ENCODE peak calls at places on chromosomes 6 and 20, in ten cellular contexts. One of them, this sample, is unnamed.

GRCh38 chr20:8808180-8808535 is 260.7 kb upstream of the PLCB4 start:
- DNase-seq in gastrocnemius medialis: no peak
- DNase-seq in transverse colon: no peak
- DNase-seq in HepG2: no peak
- DNase-seq in endothelial cell of umbilical vein: no peak
- DNase-seq in stomach: peak; percentile 54
- DNase-seq in adrenal gland: peak; percentile 64
- DNase-seq in heart left ventricle: no peak
- DNase-seq in sigmoid colon: no peak
- DNase-seq in breast epithelium: no peak
- DNase-seq in this sample: no peak

GRCh38 chr6:150680510-150680909 is 80.8 kb downstream of the PLEKHG1 start:
- DNase-seq in gastrocnemius medialis: no peak
- DNase-seq in transverse colon: no peak
- DNase-seq in HepG2: no peak
- DNase-seq in endothelial cell of umbilical vein: no peak
- DNase-seq in stomach: no peak
- DNase-seq in adrenal gland: no peak
- DNase-seq in heart left ventricle: no peak
- DNase-seq in sigmoid colon: no peak
- DNase-seq in breast epithelium: no peak
- DNase-seq in this sample: no peak

GRCh38 chr6:8180327-8181161 is 78.2 kb upstream of the EEF1E1 start:
- DNase-seq in gastrocnemius medialis: no peak
- DNase-seq in transverse colon: no peak
- DNase-seq in HepG2: no peak
- DNase-seq in endothelial cell of umbilical vein: no peak
- DNase-seq in stomach: no peak
- DNase-seq in adrenal gland: no peak
- DNase-seq in heart left ventricle: no peak
- DNase-seq in sigmoid colon: no peak
- DNase-seq in breast epithelium: no peak
- DNase-seq in this sample: no peak

GRCh38 chr6:18269253-18269652 is 4.9 kb upstream of the DEK start:
- DNase-seq in gastrocnemius medialis: no peak
- DNase-seq in transverse colon: no peak
- DNase-seq in HepG2: peak; percentile 79
- DNase-seq in endothelial cell of umbilical vein: no peak
- DNase-seq in stomach: no peak
- DNase-seq in adrenal gland: no peak
- DNase-seq in heart left ventricle: no peak
- DNase-seq in sigmoid colon: no peak
- DNase-seq in breast epithelium: no peak
- DNase-seq in this sample: no peak

GRCh38 chr6:131787079-131787478 is 20.7 kb upstream of the ENPP1 start:
- DNase-seq in gastrocnemius medialis: no peak
- DNase-seq in transverse colon: no peak
- DNase-seq in HepG2: peak; percentile 59
- DNase-seq in endothelial cell of umbilical vein: no peak
- DNase-seq in stomach: no peak
- DNase-seq in adrenal gland: no peak
- DNase-seq in heart left ventricle: no peak
- DNase-seq in sigmoid colon: no peak
- DNase-seq in breast epithelium: no peak
- DNase-seq in this sample: no peak

GRCh38 chr6:12957321-12958051 is 240.9 kb downstream of the PHACTR1 start:
- DNase-seq in gastrocnemius medialis: no peak
- DNase-seq in transverse colon: peak; percentile 26
- DNase-seq in HepG2: no peak
- DNase-seq in endothelial cell of umbilical vein: peak; percentile 76
- DNase-seq in stomach: peak; percentile 76
- DNase-seq in adrenal gland: peak; percentile 62
- DNase-seq in heart left ventricle: peak; percentile 78
- DNase-seq in sigmoid colon: peak; percentile 73
- DNase-seq in breast epithelium: no peak
- DNase-seq in this sample: peak; percentile 79

GRCh38 chr6:137676888-137677287 is 182.7 kb upstream of the OLIG3 start:
- DNase-seq in gastrocnemius medialis: no peak
- DNase-seq in transverse colon: no peak
- DNase-seq in HepG2: no peak
- DNase-seq in endothelial cell of umbilical vein: no peak
- DNase-seq in stomach: no peak
- DNase-seq in adrenal gland: no peak
- DNase-seq in heart left ventricle: no peak
- DNase-seq in sigmoid colon: no peak
- DNase-seq in breast epithelium: no peak
- DNase-seq in this sample: no peak

GRCh38 chr6:92354270-92354831 is 1065.0 kb downstream of the EPHA7 start:
- DNase-seq in gastrocnemius medialis: no peak
- DNase-seq in transverse colon: no peak
- DNase-seq in HepG2: no peak
- DNase-seq in endothelial cell of umbilical vein: no peak
- DNase-seq in stomach: no peak
- DNase-seq in adrenal gland: no peak
- DNase-seq in heart left ventricle: no peak
- DNase-seq in sigmoid colon: no peak
- DNase-seq in breast epithelium: no peak
- DNase-seq in this sample: no peak

GRCh38 chr6:36355819-36356218 is 19.1 kb upstream of the BNIP5 start:
- DNase-seq in gastrocnemius medialis: no peak
- DNase-seq in transverse colon: no peak
- DNase-seq in HepG2: no peak
- DNase-seq in endothelial cell of umbilical vein: no peak
- DNase-seq in stomach: no peak
- DNase-seq in adrenal gland: no peak
- DNase-seq in heart left ventricle: no peak
- DNase-seq in sigmoid colon: no peak
- DNase-seq in breast epithelium: no peak
- DNase-seq in this sample: no peak

GRCh38 chr6:41724638-41725501 is 10.5 kb downstream of the TFEB start:
- DNase-seq in gastrocnemius medialis: no peak
- DNase-seq in transverse colon: no peak
- DNase-seq in HepG2: no peak
- DNase-seq in endothelial cell of umbilical vein: no peak
- DNase-seq in stomach: no peak
- DNase-seq in adrenal gland: no peak
- DNase-seq in heart left ventricle: no peak
- DNase-seq in sigmoid colon: no peak
- DNase-seq in breast epithelium: no peak
- DNase-seq in this sample: no peak

GRCh38 chr6:42199106-42199981 is 4.6 kb upstream of the GUCA1B start:
- DNase-seq in gastrocnemius medialis: no peak
- DNase-seq in transverse colon: no peak
- DNase-seq in HepG2: peak; percentile 22
- DNase-seq in endothelial cell of umbilical vein: no peak
- DNase-seq in stomach: no peak
- DNase-seq in adrenal gland: no peak
- DNase-seq in heart left ventricle: no peak
- DNase-seq in sigmoid colon: no peak
- DNase-seq in breast epithelium: no peak
- DNase-seq in this sample: no peak

GRCh38 chr6:81834141-81834621 is 81.7 kb upstream of the TENT5A start:
- DNase-seq in gastrocnemius medialis: no peak
- DNase-seq in transverse colon: peak; percentile 35
- DNase-seq in HepG2: no peak
- DNase-seq in endothelial cell of umbilical vein: no peak
- DNase-seq in stomach: peak; percentile 41
- DNase-seq in adrenal gland: no peak
- DNase-seq in heart left ventricle: peak; percentile 66
- DNase-seq in sigmoid colon: no peak
- DNase-seq in breast epithelium: no peak
- DNase-seq in this sample: no peak

GRCh38 chr6:136952714-136953260 is 30.7 kb downstream of the SLC35D3 start:
- DNase-seq in gastrocnemius medialis: no peak
- DNase-seq in transverse colon: no peak
- DNase-seq in HepG2: no peak
- DNase-seq in endothelial cell of umbilical vein: no peak
- DNase-seq in stomach: no peak
- DNase-seq in adrenal gland: no peak
- DNase-seq in heart left ventricle: no peak
- DNase-seq in sigmoid colon: no peak
- DNase-seq in breast epithelium: no peak
- DNase-seq in this sample: no peak

GRCh38 chr20:62387993-62388635 is 1.2 kb downstream of the RPS21 start:
- DNase-seq in gastrocnemius medialis: no peak
- DNase-seq in transverse colon: no peak
- DNase-seq in HepG2: no peak
- DNase-seq in endothelial cell of umbilical vein: no peak
- DNase-seq in stomach: no peak
- DNase-seq in adrenal gland: no peak
- DNase-seq in heart left ventricle: no peak
- DNase-seq in sigmoid colon: no peak
- DNase-seq in breast epithelium: no peak
- DNase-seq in this sample: no peak

GRCh38 chr20:62390306-62391164 is 3.6 kb downstream of the RPS21 start:
- DNase-seq in gastrocnemius medialis: no peak
- DNase-seq in transverse colon: no peak
- DNase-seq in HepG2: no peak
- DNase-seq in endothelial cell of umbilical vein: no peak
- DNase-seq in stomach: no peak
- DNase-seq in adrenal gland: no peak
- DNase-seq in heart left ventricle: no peak
- DNase-seq in sigmoid colon: no peak
- DNase-seq in breast epithelium: no peak
- DNase-seq in this sample: no peak

GRCh38 chr20:62388839-62389600 is 2.1 kb downstream of the RPS21 start:
- DNase-seq in gastrocnemius medialis: no peak
- DNase-seq in transverse colon: no peak
- DNase-seq in HepG2: no peak
- DNase-seq in endothelial cell of umbilical vein: no peak
- DNase-seq in stomach: no peak
- DNase-seq in adrenal gland: no peak
- DNase-seq in heart left ventricle: no peak
- DNase-seq in sigmoid colon: no peak
- DNase-seq in breast epithelium: no peak
- DNase-seq in this sample: no peak

GRCh38 chr20:62391165-62392076 is 4.5 kb downstream of the RPS21 start:
- DNase-seq in gastrocnemius medialis: no peak
- DNase-seq in transverse colon: no peak
- DNase-seq in HepG2: no peak
- DNase-seq in endothelial cell of umbilical vein: no peak
- DNase-seq in stomach: peak; percentile 64
- DNase-seq in adrenal gland: no peak
- DNase-seq in heart left ventricle: no peak
- DNase-seq in sigmoid colon: no peak
- DNase-seq in breast epithelium: no peak
- DNase-seq in this sample: no peak

GRCh38 chr20:62389601-62390087 is 2.7 kb downstream of the RPS21 start:
- DNase-seq in gastrocnemius medialis: no peak
- DNase-seq in transverse colon: no peak
- DNase-seq in HepG2: no peak
- DNase-seq in endothelial cell of umbilical vein: no peak
- DNase-seq in stomach: no peak
- DNase-seq in adrenal gland: no peak
- DNase-seq in heart left ventricle: no peak
- DNase-seq in sigmoid colon: no peak
- DNase-seq in breast epithelium: no peak
- DNase-seq in this sample: no peak
- TF ChIP-seq POLR2A in gastrocnemius medialis: no peak
- TF ChIP-seq POLR2A in transverse colon: no peak
- TF ChIP-seq POLR2A in HepG2: peak; percentile 34
- TF ChIP-seq POLR2A in endothelial cell of umbilical vein: no peak
- TF ChIP-seq POLR2A in stomach: no peak
- TF ChIP-seq POLR2A in adrenal gland: no peak
- TF ChIP-seq POLR2A in heart left ventricle: no peak
- TF ChIP-seq POLR2A in sigmoid colon: no peak
- TF ChIP-seq POLR2A in breast epithelium: no peak
- TF ChIP-seq POLR2A in this sample: no peak

GRCh38 chr6:167827062-167827587 is 414 bp downstream of the AFDN start:
- DNase-seq in gastrocnemius medialis: no peak
- DNase-seq in transverse colon: peak; percentile 34
- DNase-seq in HepG2: no peak
- DNase-seq in endothelial cell of umbilical vein: no peak
- DNase-seq in stomach: peak; percentile 44
- DNase-seq in adrenal gland: no peak
- DNase-seq in heart left ventricle: peak; percentile 68
- DNase-seq in sigmoid colon: peak; percentile 70
- DNase-seq in breast epithelium: no peak
- DNase-seq in this sample: peak; percentile 88

GRCh38 chr6:167829513-167829912 is 2.8 kb downstream of the AFDN start:
- DNase-seq in gastrocnemius medialis: no peak
- DNase-seq in transverse colon: no peak
- DNase-seq in HepG2: no peak
- DNase-seq in endothelial cell of umbilical vein: no peak
- DNase-seq in stomach: no peak
- DNase-seq in adrenal gland: no peak
- DNase-seq in heart left ventricle: no peak
- DNase-seq in sigmoid colon: no peak
- DNase-seq in breast epithelium: no peak
- DNase-seq in this sample: no peak

GRCh38 chr6:167827588-167828324 is 1.0 kb downstream of the AFDN start:
- DNase-seq in gastrocnemius medialis: peak; percentile 23
- DNase-seq in transverse colon: peak; percentile 72
- DNase-seq in HepG2: peak; percentile 74
- DNase-seq in endothelial cell of umbilical vein: peak; percentile 67
- DNase-seq in stomach: peak; percentile 61
- DNase-seq in adrenal gland: peak; percentile 74
- DNase-seq in heart left ventricle: peak; percentile 72
- DNase-seq in sigmoid colon: peak; percentile 78
- DNase-seq in breast epithelium: no peak
- DNase-seq in this sample: peak; percentile 86

GRCh38 chr6:167826230-167827061 is at the start of gene AFDN:
- DNase-seq in gastrocnemius medialis: peak; percentile 50
- DNase-seq in transverse colon: peak; percentile 83
- DNase-seq in HepG2: no peak
- DNase-seq in endothelial cell of umbilical vein: no peak
- DNase-seq in stomach: peak; percentile 82
- DNase-seq in adrenal gland: peak; percentile 81
- DNase-seq in heart left ventricle: peak; percentile 83
- DNase-seq in sigmoid colon: peak; percentile 91
- DNase-seq in breast epithelium: peak; percentile 78
- DNase-seq in this sample: peak; percentile 94

GRCh38 chr6:167828325-167828956 is 1.7 kb downstream of the AFDN start:
- DNase-seq in gastrocnemius medialis: no peak
- DNase-seq in transverse colon: no peak
- DNase-seq in HepG2: no peak
- DNase-seq in endothelial cell of umbilical vein: peak; percentile 39
- DNase-seq in stomach: no peak
- DNase-seq in adrenal gland: no peak
- DNase-seq in heart left ventricle: no peak
- DNase-seq in sigmoid colon: no peak
- DNase-seq in breast epithelium: no peak
- DNase-seq in this sample: no peak
- H3K4me3 ChIP-seq in gastrocnemius medialis: peak overlapping the region; percentile 63
- H3K4me3 ChIP-seq in transverse colon: peak overlapping the region; percentile 70
- H3K4me3 ChIP-seq in HepG2: peak overlapping the region; percentile 95
- H3K4me3 ChIP-seq in endothelial cell of umbilical vein: no peak overlapping the region
- H3K4me3 ChIP-seq in stomach: peak overlapping the region; percentile 68
- H3K4me3 ChIP-seq in adrenal gland: peak overlapping the region; percentile 41
- H3K4me3 ChIP-seq in heart left ventricle: peak overlapping the region; percentile 82
- H3K4me3 ChIP-seq in sigmoid colon: peak overlapping the region; percentile 42
- H3K4me3 ChIP-seq in breast epithelium: peak overlapping the region; percentile 80
- H3K4me3 ChIP-seq in this sample: peak overlapping the region; percentile 67

GRCh38 chr6:164337024-164337924 is 922.8 kb downstream of the QKI start:
- DNase-seq in gastrocnemius medialis: no peak
- DNase-seq in transverse colon: no peak
- DNase-seq in HepG2: no peak
- DNase-seq in endothelial cell of umbilical vein: no peak
- DNase-seq in stomach: no peak
- DNase-seq in adrenal gland: no peak
- DNase-seq in heart left ventricle: no peak
- DNase-seq in sigmoid colon: no peak
- DNase-seq in breast epithelium: no peak
- DNase-seq in this sample: no peak
- H3K27ac ChIP-seq in gastrocnemius medialis: no peak overlapping the region
- H3K27ac ChIP-seq in transverse colon: no peak overlapping the region
- H3K27ac ChIP-seq in HepG2: no peak overlapping the region
- H3K27ac ChIP-seq in endothelial cell of umbilical vein: no peak overlapping the region
- H3K27ac ChIP-seq in stomach: no peak overlapping the region
- H3K27ac ChIP-seq in adrenal gland: no peak overlapping the region
- H3K27ac ChIP-seq in heart left ventricle: no peak overlapping the region
- H3K27ac ChIP-seq in sigmoid colon: no peak overlapping the region
- H3K27ac ChIP-seq in breast epithelium: no peak overlapping the region
- H3K27ac ChIP-seq in this sample: no peak overlapping the region

GRCh38 chr6:135221042-135221441 is 39.9 kb downstream of the MYB start:
- DNase-seq in gastrocnemius medialis: no peak
- DNase-seq in transverse colon: no peak
- DNase-seq in HepG2: no peak
- DNase-seq in endothelial cell of umbilical vein: no peak
- DNase-seq in stomach: no peak
- DNase-seq in adrenal gland: no peak
- DNase-seq in heart left ventricle: no peak
- DNase-seq in sigmoid colon: no peak
- DNase-seq in breast epithelium: no peak
- DNase-seq in this sample: no peak
- TF ChIP-seq POLR2A in gastrocnemius medialis: no peak
- TF ChIP-seq POLR2A in transverse colon: no peak
- TF ChIP-seq POLR2A in HepG2: no peak
- TF ChIP-seq POLR2A in endothelial cell of umbilical vein: no peak
- TF ChIP-seq POLR2A in stomach: no peak
- TF ChIP-seq POLR2A in adrenal gland: no peak
- TF ChIP-seq POLR2A in heart left ventricle: no peak
- TF ChIP-seq POLR2A in sigmoid colon: no peak
- TF ChIP-seq POLR2A in breast epithelium: no peak
- TF ChIP-seq POLR2A in this sample: no peak